ENCODE peak calls at places on chromosomes 16 and 17, in seven cellular contexts. C is HCT116; J is Peyer's patch; Y is A549; T is transverse colon; P is CD8-positive, alpha-beta T cell; U is heart right ventricle. L is an unnamed sample.

GRCh38 chr16:63289834-63290460 is 1253.7 kb upstream of the CDH8 start:
- DNase-seq in C (no peak), J (no peak), Y (peak; percentile 48), T (peak; percentile 15), P (no peak), U (no peak), L (peak; percentile 60)

GRCh38 chr17:78678220-78678554 is 101.0 kb upstream of the DNAH17 start:
- DNase-seq in C (no peak), J (no peak), Y (no peak), T (no peak), P (no peak), U (no peak), L (no peak)

GRCh38 chr17:42985225-42985624 is 4.9 kb downstream of the RUNDC1 start:
- DNase-seq in C (no peak), J (no peak), Y (no peak), T (no peak), P (no peak), U (no peak), L (no peak)

GRCh38 chr16:22220076-22220453 is 14.0 kb downstream of the EEF2K start:
- DNase-seq in C (no peak), J (peak; percentile 70), Y (no peak), T (peak; percentile 48), P (no peak), U (peak; percentile 66), L (peak; percentile 86)

GRCh38 chr16:2194852-2195315 is 1.5 kb downstream of the CASKIN1 start:
- DNase-seq in C (no peak), J (no peak), Y (peak; percentile 82), T (peak; percentile 67), P (peak; percentile 23), U (no peak), L (no peak)

GRCh38 chr17:9472541-9472940 is 103.1 kb downstream of the STX8 start:
- DNase-seq in C (no peak), J (no peak), Y (no peak), T (peak; percentile 10), P (no peak), U (peak; percentile 22), L (peak; percentile 66)

GRCh38 chr17:144936-145670 is 7.7 kb downstream of the SCGB1C2 start:
- DNase-seq in C (no peak), J (peak; percentile 43), Y (no peak), T (no peak), P (no peak), U (no peak), L (peak; percentile 30)

GRCh38 chr16:20364051-20364450 is 11.5 kb upstream of the UMOD start:
- DNase-seq in C (no peak), J (no peak), Y (no peak), T (no peak), P (no peak), U (no peak), L (no peak)

GRCh38 chr16:48409839-48410610 is 24.8 kb upstream of the SIAH1 start:
- DNase-seq in C (no peak), J (peak; percentile 76), Y (peak; percentile 68), T (peak; percentile 68), P (no peak), U (no peak), L (no peak)

DNA sequence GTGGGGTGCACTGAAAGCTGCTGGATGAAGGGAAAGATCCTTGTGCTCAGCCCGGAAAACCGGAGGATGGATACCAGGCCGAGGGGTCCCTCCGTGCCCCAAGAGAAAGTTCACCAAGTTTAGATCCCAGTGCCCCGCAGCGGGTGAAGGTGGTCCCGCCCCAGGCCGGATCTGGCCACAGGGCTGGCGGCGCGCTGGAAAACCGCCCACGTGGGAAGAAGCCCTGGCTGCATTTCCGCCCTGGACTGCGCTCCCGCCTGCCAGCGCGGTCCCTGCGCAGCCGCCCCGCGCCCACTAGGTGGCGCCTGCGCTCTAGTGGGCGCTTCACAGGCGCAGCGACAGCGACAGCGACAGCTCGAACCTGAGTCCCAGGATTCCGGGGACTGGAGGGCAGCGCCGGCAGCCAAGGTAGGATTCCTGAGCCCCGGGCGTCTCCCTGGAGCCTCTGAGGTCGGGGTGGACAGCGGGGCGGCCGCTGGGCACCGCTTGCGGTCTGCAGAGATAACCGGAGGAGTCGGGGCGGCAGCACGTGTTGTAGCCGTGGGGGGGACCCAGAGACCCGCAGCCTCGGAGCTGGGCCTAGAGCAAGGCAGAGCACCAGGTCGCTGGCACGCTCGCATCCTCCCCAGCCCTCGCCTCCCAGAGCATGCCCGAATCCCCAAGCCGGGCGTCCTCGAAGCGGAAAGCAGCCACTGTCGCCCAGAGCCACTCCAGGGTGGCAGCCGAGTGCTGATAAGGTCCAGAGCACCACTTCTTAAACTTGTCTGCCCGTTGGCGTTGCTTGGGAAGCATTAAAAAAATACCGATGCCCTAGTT is at the start of gene CHD9:
- DNase-seq in C (peak; percentile 72), J (peak; percentile 91), Y (peak; percentile 91), T (peak; percentile 87), P (peak; percentile 61), U (peak; percentile 88), L (peak; percentile 94)
- H3K4me1 ChIP-seq in C (peaks cover 13% of the 10 kb centered on the region), J (peaks cover 32% of the 10 kb centered on the region), Y (peaks cover 50% of the 10 kb centered on the region), T (peaks cover 25% of the 10 kb centered on the region), P (peaks cover 18% of the 10 kb centered on the region), U (peaks cover 40% of the 10 kb centered on the region), L (peaks cover 39% of the 10 kb centered on the region)

DNA sequence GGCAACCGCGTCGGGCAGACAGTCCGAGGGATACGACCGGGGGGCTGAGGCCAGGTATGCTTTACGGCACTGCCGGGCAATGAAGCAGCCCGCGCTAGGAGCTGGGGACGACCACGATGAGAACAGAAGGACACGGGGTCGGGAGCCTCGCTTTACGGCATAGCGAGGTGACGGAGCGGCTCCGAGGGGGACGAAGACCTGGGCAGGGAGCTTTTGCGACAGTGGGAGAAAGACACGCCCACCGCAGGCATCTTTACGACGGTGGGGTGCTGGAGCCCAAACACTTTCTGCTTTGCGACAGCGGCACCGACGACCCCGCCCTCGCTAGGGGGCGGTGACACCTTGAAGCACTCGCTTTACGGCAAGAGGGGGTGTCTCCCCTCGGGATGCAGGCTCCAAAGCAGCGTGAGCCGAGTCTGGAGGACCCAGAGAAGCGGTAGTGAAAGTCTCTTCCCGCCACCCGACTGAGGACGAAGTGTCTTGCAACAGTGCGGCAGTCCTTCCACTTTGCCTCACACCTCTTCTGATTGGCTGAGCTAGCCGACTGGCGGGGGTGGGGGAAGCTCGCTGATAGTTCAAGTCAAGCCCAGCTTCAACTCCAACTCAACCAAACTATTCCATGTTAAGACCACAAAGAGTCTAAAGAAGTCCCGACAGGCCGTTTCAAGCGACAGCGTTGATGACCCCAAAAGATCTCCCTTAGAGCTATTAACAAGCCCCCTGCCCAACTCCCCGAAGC is 394 bp upstream of the NEURL4 start:
- DNase-seq in C (peak; percentile 99), J (peak; percentile 97), Y (peak; percentile 100), T (peak; percentile 99), P (peak; percentile 92), U (peak; percentile 98), L (peak; percentile 100)
- TF ChIP-seq CTCF in C (no peak), J (no peak), Y (no peak), T (no peak), P (no peak), U (no peak), L (no peak)

GRCh38 chr16:85227262-85227923 is 115.1 kb upstream of the CIBAR2 start:
- DNase-seq in C (no peak), J (no peak), Y (no peak), T (no peak), P (no peak), U (no peak), L (peak; percentile 63)

GRCh38 chr16:85222151-85222863 is 110.0 kb upstream of the CIBAR2 start:
- DNase-seq in C (no peak), J (no peak), Y (no peak), T (no peak), P (no peak), U (no peak), L (no peak)

GRCh38 chr16:85227924-85228462 is 115.7 kb upstream of the CIBAR2 start:
- DNase-seq in C (no peak), J (no peak), Y (no peak), T (no peak), P (no peak), U (no peak), L (peak; percentile 77)

GRCh38 chr16:85225721-85226120 is 113.4 kb upstream of the CIBAR2 start:
- DNase-seq in C (no peak), J (no peak), Y (no peak), T (no peak), P (no peak), U (no peak), L (no peak)

DNA sequence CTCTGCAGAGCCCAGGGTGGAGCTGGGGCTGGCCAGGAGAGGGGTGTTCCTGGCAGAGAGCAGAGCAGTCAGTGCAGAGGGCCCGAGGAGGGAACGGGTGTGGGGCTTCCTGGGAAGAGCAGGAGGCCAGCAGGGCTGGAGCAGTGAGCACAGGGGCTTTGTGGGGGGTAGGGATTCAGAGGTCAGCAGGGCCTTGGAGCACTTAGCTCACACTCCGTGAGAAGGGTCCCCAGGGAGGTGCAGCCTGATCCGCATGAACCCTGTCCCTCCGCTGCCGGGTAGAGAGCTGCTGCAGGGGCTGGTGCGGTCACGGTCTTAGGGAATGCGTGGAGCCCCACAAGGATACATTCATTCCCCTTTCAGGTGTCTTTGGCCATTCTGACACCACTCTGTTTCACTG is 113.0 kb upstream of the CIBAR2 start:
- DNase-seq in C (no peak), J (no peak), Y (no peak), T (no peak), P (no peak), U (no peak), L (no peak)
- H3K4me1 ChIP-seq in C (peaks cover 5% of the 10 kb centered on the region), J (peaks cover 18% of the 10 kb centered on the region), Y (peaks cover 2% of the 10 kb centered on the region), T (no peaks in the 10 kb centered on the region), P (no peaks in the 10 kb centered on the region), U (peaks cover 11% of the 10 kb centered on the region), L (peaks cover 32% of the 10 kb centered on the region)

GRCh38 chr16:66758086-66758485 is 6.7 kb upstream of the DYNC1LI2 start:
- DNase-seq in C (no peak), J (no peak), Y (no peak), T (no peak), P (no peak), U (no peak), L (no peak)
- TF ChIP-seq CTCF in C (peak; percentile 15), J (no peak), Y (no peak), T (no peak), P (no peak), U (no peak), L (no peak)

DNA sequence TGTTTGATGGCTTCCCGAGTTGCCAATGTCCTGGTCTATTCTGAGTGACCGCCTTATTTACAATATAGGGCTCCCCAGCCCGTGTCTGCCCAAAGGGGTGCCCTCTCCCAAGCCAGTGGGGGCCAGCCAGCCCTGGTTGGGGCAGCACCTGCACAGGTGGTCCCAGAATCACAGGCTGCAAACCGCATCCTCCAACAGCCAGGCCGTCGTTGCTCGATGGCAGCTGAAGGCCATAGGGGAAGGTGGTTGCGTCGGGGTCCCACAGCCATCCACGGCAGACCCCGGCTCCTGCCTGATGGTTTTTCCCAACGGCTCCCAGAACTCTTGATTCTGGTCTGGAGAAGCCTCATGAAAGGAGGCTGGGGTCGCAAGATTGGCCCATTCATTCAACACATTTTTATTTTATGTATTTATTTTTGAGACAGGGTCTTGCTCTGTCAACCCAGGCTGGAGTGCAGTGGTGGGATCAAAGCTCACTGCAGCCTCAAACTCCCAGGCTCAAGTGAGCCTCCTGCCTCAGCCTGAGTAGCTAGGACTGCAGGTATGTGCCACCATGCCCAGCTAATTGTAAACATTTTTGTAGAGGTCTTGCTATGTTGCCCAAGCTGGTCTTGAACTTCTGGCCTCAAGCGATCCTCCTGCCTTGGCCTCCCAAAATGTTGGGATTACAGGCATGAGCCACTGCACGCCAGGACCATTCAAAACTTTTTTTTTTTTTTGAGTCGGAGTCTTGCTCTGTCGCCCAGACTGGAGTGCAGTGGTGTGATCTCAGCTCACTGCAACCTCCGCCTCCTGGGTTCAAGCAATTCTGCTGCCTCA is 79.0 kb upstream of the TOB1 start:
- DNase-seq in C (no peak), J (no peak), Y (no peak), T (peak; percentile 6), P (no peak), U (no peak), L (no peak)
- H3K4me1 ChIP-seq in C (peaks cover 55% of the 10 kb centered on the region), J (peaks cover 70% of the 10 kb centered on the region), Y (peaks cover 78% of the 10 kb centered on the region), T (peaks cover 33% of the 10 kb centered on the region), P (peaks cover 41% of the 10 kb centered on the region), U (peaks cover 46% of the 10 kb centered on the region), L (peaks cover 46% of the 10 kb centered on the region)